ENCODE peak calls at places on chromosome 17, in four cellular contexts. C, A, Z and J are unnamed samples.
A peak's percentile ranks its signal among the peaks of the same experiment; 100 is the strongest.

GRCh38 chr17:28397687-28398279 is 8.2 kb downstream of the SLC46A1 start:
- DNase-seq in Z (no peak), C (no peak), A (no peak), J (no peak)

GRCh38 chr17:33838281-33838680 is 416.8 kb upstream of the CCL2 start:
- DNase-seq in C (no peak), A (no peak), Z (no peak), J (no peak)

GRCh38 chr17:34981538-34982241 is 1.4 kb downstream of the LIG3 start:
- DNase-seq in Z (peak; percentile 37), A (no peak), C (no peak), J (no peak)

GRCh38 chr17:7888184-7888920 is at the start of gene CHD3:
- DNase-seq in Z (peak; percentile 54), C (peak; percentile 25), A (peak; percentile 78), J (peak; percentile 36)

GRCh38 chr17:68794636-68795503 is 160.3 kb downstream of the ABCA8 start:
- DNase-seq in C (no peak), A (no peak), Z (no peak), J (peak; percentile 43)

GRCh38 chr17:46191332-46192210 is 1.7 kb downstream of the KANSL1 start:
- DNase-seq in C (no peak), A (peak; percentile 52), Z (peak; percentile 48), J (peak; percentile 48)

GRCh38 chr17:83174859-83175550 is 95.6 kb downstream of the METRNL start:
- DNase-seq in Z (no peak), C (no peak), A (no peak), J (no peak)

GRCh38 chr17:77096570-77097214 is 44.1 kb upstream of the SEC14L1 start:
- DNase-seq in A (no peak), Z (no peak), C (no peak), J (no peak)

GRCh38 chr17:40122466-40122943 is 734 bp downstream of the MSL1 start:
- DNase-seq in A (peak; percentile 28), C (no peak), Z (no peak), J (no peak)

GRCh38 chr17:78397681-78398101 is 19.2 kb downstream of the PGS1 start:
- DNase-seq in C (no peak), A (no peak), Z (no peak), J (no peak)

GRCh38 chr17:7074931-7075330 is 5.1 kb downstream of the CLEC10A start:
- DNase-seq in Z (no peak), A (no peak), C (no peak), J (no peak)

GRCh38 chr17:79420318-79421243 is 190.3 kb downstream of the RBFOX3 start:
- DNase-seq in A (peak; percentile 70), Z (no peak), C (no peak), J (no peak)

GRCh38 chr17:28145348-28145747 is 102.9 kb downstream of the NLK start:
- DNase-seq in C (no peak), A (no peak), Z (no peak), J (no peak)

GRCh38 chr17:75877752-75878173 is 618 bp downstream of the TRIM47 start:
- DNase-seq in A (peak; percentile 81), Z (no peak), C (peak; percentile 59), J (no peak)

GRCh38 chr17:49519781-49520180 is 24.7 kb downstream of the NGFR start:
- DNase-seq in A (no peak), Z (no peak), C (no peak), J (peak; percentile 25)

GRCh38 chr17:30981531-30982519 is 11.0 kb downstream of the RNF135 start:
- DNase-seq in C (no peak), Z (no peak), A (no peak), J (no peak)